ENCODE peak calls at places on chromosomes 11 and 22, in seven cellular contexts. M, U, T, R, J, D and N are unnamed samples.

GRCh38 chr22:24948356-24949202 is 2.1 kb upstream of the LHFPL7 start:
- DNase-seq in M (no peak), U (no peak), T (peak; percentile 69), R (no peak), J (no peak), D (no peak), N (no peak)

GRCh38 chr11:64752106-64752970 is 7.4 kb downstream of the PYGM start:
- DNase-seq in M (no peak), U (no peak), T (no peak), R (no peak), J (no peak), D (no peak), N (peak; percentile 39)

GRCh38 chr11:2555376-2555775 is 110.6 kb downstream of the KCNQ1 start:
- DNase-seq in M (no peak), U (peak; percentile 7), T (no peak), R (no peak), J (no peak), D (no peak), N (no peak)

GRCh38 chr11:15280393-15280792 is 165.7 kb downstream of the INSC start:
- DNase-seq in M (no peak), U (no peak), T (no peak), R (no peak), J (no peak), D (no peak), N (no peak)

GRCh38 chr11:107139396-107139795 is 121.1 kb upstream of the GUCY1A2 start:
- DNase-seq in M (no peak), U (no peak), T (no peak), R (no peak), J (no peak), D (no peak), N (no peak)

GRCh38 chr11:100004541-100004940 is 682.5 kb upstream of the ARHGAP42 start:
- DNase-seq in M (no peak), U (no peak), T (no peak), R (no peak), J (no peak), D (no peak), N (no peak)

GRCh38 chr22:41834005-41834975 is 1.4 kb downstream of the SREBF2 start:
- DNase-seq in M (no peak), U (no peak), T (no peak), R (no peak), J (no peak), D (no peak), N (no peak)

GRCh38 chr22:17411213-17411612 is 42.0 kb downstream of the CECR2 start:
- DNase-seq in M (no peak), U (no peak), T (no peak), R (no peak), J (no peak), D (no peak), N (no peak)

GRCh38 chr11:19493446-19493845 is 219.2 kb upstream of the NAV2 start:
- DNase-seq in M (no peak), U (no peak), T (no peak), R (no peak), J (no peak), D (no peak), N (no peak)

GRCh38 chr11:62558669-62559068 is 12.1 kb upstream of the AHNAK start:
- DNase-seq in M (no peak), U (no peak), T (no peak), R (no peak), J (no peak), D (no peak), N (no peak)

GRCh38 chr22:29073618-29074275 is 912 bp downstream of the KREMEN1 start:
- DNase-seq in M (no peak), U (peak; percentile 61), T (peak; percentile 55), R (peak; percentile 66), J (peak; percentile 65), D (no peak), N (peak; percentile 74)

GRCh38 chr11:134528453-134528852 is 116.4 kb upstream of the B3GAT1 start:
- DNase-seq in M (no peak), U (no peak), T (no peak), R (no peak), J (peak; percentile 12), D (no peak), N (no peak)

GRCh38 chr11:35321111-35321510 is 98.2 kb downstream of the SLC1A2 start:
- DNase-seq in M (no peak), U (no peak), T (no peak), R (no peak), J (no peak), D (no peak), N (no peak)

GRCh38 chr22:30204742-30205111 is 41.8 kb downstream of the LIF start:
- DNase-seq in M (no peak), U (no peak), T (peak; percentile 10), R (no peak), J (no peak), D (no peak), N (peak; percentile 70)

GRCh38 chr11:78780889-78781288 is 206.2 kb upstream of the NARS2 start:
- DNase-seq in M (no peak), U (no peak), T (no peak), R (no peak), J (no peak), D (no peak), N (no peak)

GRCh38 chr11:46338988-46339666 is 8.1 kb upstream of the DGKZ start:
- DNase-seq in M (peak; percentile 73), U (peak; percentile 73), T (no peak), R (peak; percentile 81), J (no peak), D (no peak), N (no peak)

GRCh38 chr11:65425105-65425970 is 2.7 kb downstream of the NEAT1 start:
- DNase-seq in M (no peak), U (no peak), T (peak; percentile 57), R (no peak), J (peak; percentile 73), D (peak; percentile 74), N (no peak)

GRCh38 chr11:45093761-45094455 is 52.5 kb upstream of the PRDM11 start:
- DNase-seq in M (no peak), U (no peak), T (no peak), R (no peak), J (peak; percentile 11), D (no peak), N (no peak)

GRCh38 chr11:2511421-2512369 is 66.9 kb downstream of the KCNQ1 start:
- DNase-seq in M (peak; percentile 0), U (no peak), T (peak; percentile 6), R (peak; percentile 5), J (peak; percentile 15), D (no peak), N (no peak)

GRCh38 chr22:32531955-32532818 is 57.6 kb downstream of the FBXO7 start:
- DNase-seq in M (peak; percentile 55), U (peak; percentile 92), T (peak; percentile 40), R (peak; percentile 55), J (peak; percentile 58), D (no peak), N (peak; percentile 90)

GRCh38 chr22:26922804-26923203 is 265.4 kb downstream of the MIAT start:
- DNase-seq in M (no peak), U (no peak), T (no peak), R (peak; percentile 91), J (no peak), D (no peak), N (no peak)

GRCh38 chr11:73243093-73243485 is 25.0 kb downstream of the P2RY2 start:
- DNase-seq in M (no peak), U (no peak), T (no peak), R (no peak), J (no peak), D (no peak), N (no peak)

GRCh38 chr11:75867778-75868374 is 52.9 kb downstream of the UVRAG start:
- DNase-seq in M (no peak), U (no peak), T (peak; percentile 37), R (peak; percentile 59), J (peak; percentile 47), D (peak; percentile 28), N (no peak)

GRCh38 chr11:76781046-76781801 is 1.9 kb upstream of the TSKU start:
- DNase-seq in M (no peak), U (no peak), T (no peak), R (no peak), J (peak; percentile 79), D (no peak), N (no peak)

GRCh38 chr11:269146-269890 is 8.9 kb upstream of the NLRP6 start:
- DNase-seq in M (no peak), U (no peak), T (no peak), R (no peak), J (peak; percentile 23), D (no peak), N (no peak)

GRCh38 chr11:120339394-120339890 is 3.2 kb downstream of the ARHGEF12 start:
- DNase-seq in M (no peak), U (peak; percentile 23), T (no peak), R (no peak), J (peak; percentile 69), D (no peak), N (no peak)

GRCh38 chr11:87037450-87038234 is at the start of gene TMEM135:
- DNase-seq in M (peak; percentile 81), U (peak; percentile 96), T (peak; percentile 92), R (peak; percentile 98), J (peak; percentile 98), D (peak; percentile 88), N (peak; percentile 97)

GRCh38 chr11:18632841-18633240 is 1.3 kb downstream of the SPTY2D1 start:
- DNase-seq in M (no peak), U (no peak), T (no peak), R (no peak), J (no peak), D (no peak), N (no peak)

GRCh38 chr11:94746721-94747120 is 21.4 kb upstream of the AMOTL1 start:
- DNase-seq in M (no peak), U (no peak), T (no peak), R (no peak), J (no peak), D (no peak), N (no peak)

GRCh38 chr11:125074511-125075241 is 11.6 kb downstream of the SLC37A2 start:
- DNase-seq in M (no peak), U (no peak), T (no peak), R (no peak), J (no peak), D (no peak), N (no peak)

GRCh38 chr22:29476116-29476515 is 3.9 kb upstream of the NEFH start:
- DNase-seq in M (no peak), U (no peak), T (no peak), R (peak; percentile 39), J (no peak), D (no peak), N (no peak)

GRCh38 chr11:2206291-2206690 is 34.7 kb upstream of the TH start:
- DNase-seq in M (no peak), U (no peak), T (peak; percentile 3), R (no peak), J (peak; percentile 20), D (no peak), N (peak; percentile 40)

GRCh38 chr11:111347002-111347722 is 31.9 kb downstream of the POU2AF1 start:
- DNase-seq in M (no peak), U (no peak), T (no peak), R (no peak), J (no peak), D (no peak), N (peak; percentile 61)

GRCh38 chr22:38861927-38862326 is 10.1 kb downstream of the CBX6 start:
- DNase-seq in M (no peak), U (no peak), T (no peak), R (no peak), J (no peak), D (no peak), N (no peak)

GRCh38 chr11:44733877-44734276 is 7.1 kb downstream of the TSPAN18 start:
- DNase-seq in M (no peak), U (no peak), T (no peak), R (no peak), J (no peak), D (no peak), N (no peak)

GRCh38 chr11:17571431-17572358 is 24.6 kb downstream of the OTOG start:
- DNase-seq in M (no peak), U (no peak), T (no peak), R (no peak), J (peak; percentile 7), D (no peak), N (no peak)

GRCh38 chr11:61332266-61332822 is 561 bp downstream of the DDB1 start:
- DNase-seq in M (no peak), U (no peak), T (no peak), R (peak; percentile 68), J (no peak), D (no peak), N (no peak)

GRCh38 chr22:20155330-20156041 is 4.6 kb upstream of the CCDC188 start:
- DNase-seq in M (peak; percentile 81), U (peak; percentile 73), T (no peak), R (peak; percentile 45), J (peak; percentile 28), D (no peak), N (peak; percentile 72)